ENCODE peak calls at places on chromosome 2, in nine cellular contexts. B is T1000; S is ELF-1; I is COR-L47; R is NCI-H226; L is stimulated activated CD8-positive, alpha-beta memory T cell treated with anti-CD3 and anti-CD28 coated beads, Interleukin-15, amount 100 ng/mL, for 4 hours; N is NCI-H1092 treated with DMSO at 0.1 percent for 48 hours; A is H7; H is activated CD8-positive, alpha-beta memory T cell treated with anti-CD3 and anti-CD28 coated beads, Interleukin-2, amount 50 U/mL, for 48 hours. F is an unnamed sample.

GRCh38 chr2:219001100-219001576 is 7.9 kb upstream of the CRYBA2 start:
- DNase-seq in A (no peak), N (no peak), B (no peak), H (no peak), S (no peak), I (no peak), R (no peak), L (no peak), F (no peak)

GRCh38 chr2:46656640-46657039 is 177.3 kb downstream of the TMEM247 start:
- DNase-seq in I (no peak), R (no peak), A (no peak), H (no peak), L (no peak), N (no peak), B (no peak), S (no peak), F (no peak)

GRCh38 chr2:29236074-29236473 is 120.9 kb downstream of the CLIP4 start:
- DNase-seq in L (no peak), A (no peak), B (no peak), H (no peak), S (no peak), N (no peak), R (no peak), I (no peak), F (peak)

GRCh38 chr2:62672601-62673000 is 32.9 kb upstream of the EHBP1 start:
- DNase-seq in N (no peak), H (no peak), I (no peak), S (peak), A (peak), L (no peak), B (no peak), R (peak), F (no peak)

GRCh38 chr2:109436635-109437225 is 177.0 kb downstream of the SEPTIN10 start:
- DNase-seq in H (no peak), S (no peak), A (peak), L (no peak), N (peak), R (no peak), I (peak), B (no peak), F (no peak)

GRCh38 chr2:234919711-234920110 is 32.1 kb upstream of the SH3BP4 start:
- DNase-seq in S (no peak), L (no peak), I (no peak), R (no peak), N (no peak), B (peak), A (no peak), H (no peak), F (no peak)

GRCh38 chr2:8922431-8922830 is 81.1 kb downstream of the MBOAT2 start:
- DNase-seq in R (no peak), B (no peak), H (no peak), I (no peak), S (no peak), L (no peak), A (no peak), N (no peak), F (no peak)

GRCh38 chr2:10475811-10476660 is 27.9 kb upstream of the ODC1 start:
- DNase-seq in H (no peak), R (no peak), S (no peak), N (no peak), I (no peak), B (no peak), A (no peak), L (no peak), F (no peak)

GRCh38 chr2:189836644-189837043 is 52.4 kb downstream of the PMS1 start:
- DNase-seq in A (no peak), N (no peak), B (no peak), L (no peak), H (no peak), I (no peak), R (no peak), S (no peak), F (no peak)

GRCh38 chr2:39999864-40000263 is 220.8 kb upstream of the THUMPD2 start:
- DNase-seq in R (no peak), L (no peak), I (no peak), S (no peak), B (no peak), H (no peak), N (no peak), A (no peak), F (no peak)

GRCh38 chr2:12935726-12936125 is 219.0 kb downstream of the TRIB2 start:
- DNase-seq in A (no peak), B (no peak), H (no peak), I (no peak), L (no peak), S (no peak), R (no peak), N (no peak), F (no peak)

GRCh38 chr2:223944704-223945531 is at the start of gene WDFY1:
- DNase-seq in I (peak), N (peak), L (peak), B (peak), R (peak), H (peak), A (peak), S (peak), F (peak)

GRCh38 chr2:168559187-168559586 is 103.1 kb downstream of the CERS6 start:
- DNase-seq in H (no peak), R (no peak), L (no peak), I (no peak), N (no peak), S (no peak), A (no peak), B (no peak), F (peak)

GRCh38 chr2:32119161-32119560 is 46.5 kb upstream of the SLC30A6 start:
- DNase-seq in H (no peak), N (no peak), R (no peak), I (no peak), B (no peak), L (no peak), S (no peak), A (no peak), F (no peak)

GRCh38 chr2:70094978-70095832 is 7.9 kb downstream of the PCBP1 start:
- DNase-seq in S (no peak), H (peak), B (no peak), I (no peak), R (no peak), L (no peak), N (no peak), A (no peak), F (no peak)

GRCh38 chr2:120862254-120863172 is 126.8 kb downstream of the GLI2 start:
- DNase-seq in L (no peak), I (no peak), S (no peak), N (no peak), A (no peak), B (no peak), R (no peak), H (no peak), F (no peak)

GRCh38 chr2:240589850-240590525 is 3.5 kb downstream of the CAPN10 start:
- DNase-seq in B (no peak), R (no peak), L (no peak), H (no peak), A (no peak), S (no peak), I (no peak), N (no peak), F (no peak)

GRCh38 chr2:216713691-216714411 is 18.5 kb upstream of the IGFBP5 start:
- DNase-seq in L (no peak), S (no peak), R (peak), B (no peak), H (no peak), A (no peak), I (no peak), N (no peak), F (no peak)

GRCh38 chr2:126914811-126915500 is 16.3 kb downstream of the TEX51 start:
- DNase-seq in A (no peak), S (no peak), N (no peak), B (no peak), L (no peak), I (no peak), H (no peak), R (no peak), F (no peak)

GRCh38 chr2:220835563-220835962 is 736.5 kb downstream of the EPHA4 start:
- DNase-seq in H (no peak), L (no peak), A (no peak), I (no peak), R (no peak), B (no peak), N (no peak), S (no peak), F (no peak)

GRCh38 chr2:48007699-48008268 is 101.5 kb upstream of the FBXO11 start:
- DNase-seq in H (no peak), S (no peak), N (no peak), L (no peak), B (no peak), R (no peak), A (no peak), I (no peak), F (no peak)

GRCh38 chr2:2791606-2792005 is 460.5 kb upstream of the MYT1L start:
- DNase-seq in L (no peak), N (no peak), A (no peak), I (no peak), B (no peak), R (no peak), H (no peak), S (no peak), F (no peak)

GRCh38 chr2:173062806-173063205 is 12.8 kb upstream of the MAP3K20 start:
- DNase-seq in A (no peak), S (no peak), R (no peak), I (no peak), N (no peak), H (no peak), B (no peak), L (no peak), F (no peak)

GRCh38 chr2:186570587-186570986 is 19.3 kb upstream of the ITGAV start:
- DNase-seq in H (no peak), B (peak), L (no peak), N (no peak), A (no peak), I (no peak), R (peak), S (peak), F (no peak)

GRCh38 chr2:231049286-231050017 is 7.2 kb upstream of the PSMD1 start:
- DNase-seq in N (no peak), A (no peak), I (no peak), S (no peak), R (no peak), B (no peak), L (no peak), H (no peak), F (no peak)

GRCh38 chr2:181784556-181784955 is 104.2 kb upstream of the NEUROD1 start:
- DNase-seq in I (peak), S (no peak), R (peak), B (no peak), H (no peak), N (no peak), L (no peak), A (no peak), F (no peak)

GRCh38 chr2:160566717-160567116 is 73.1 kb upstream of the RBMS1 start:
- DNase-seq in N (no peak), R (peak), S (no peak), A (no peak), L (no peak), H (no peak), I (no peak), B (no peak), F (no peak)

GRCh38 chr2:75709297-75709696 is 1.4 kb downstream of the GCFC2 start:
- DNase-seq in S (no peak), N (no peak), A (no peak), B (no peak), L (no peak), R (no peak), H (no peak), I (no peak), F (no peak)

GRCh38 chr2:4134881-4135565 is 431.6 kb downstream of the DCDC2C start:
- DNase-seq in L (no peak), R (no peak), H (no peak), A (no peak), I (no peak), S (no peak), N (no peak), B (no peak), F (no peak)

GRCh38 chr2:240149943-240150784 is 9.7 kb upstream of the OTOS start:
- DNase-seq in A (peak), S (peak), N (no peak), R (peak), H (peak), I (peak), L (no peak), B (no peak), F (no peak)

GRCh38 chr2:241157841-241158545 is 7.7 kb downstream of the PPP1R7 start:
- DNase-seq in S (no peak), N (no peak), H (no peak), I (no peak), A (no peak), R (no peak), B (peak), L (no peak), F (no peak)

GRCh38 chr2:939936-940620 is 10.6 kb upstream of the SNTG2 start:
- DNase-seq in I (no peak), H (no peak), L (no peak), A (no peak), B (no peak), N (no peak), R (no peak), S (no peak), F (no peak)

GRCh38 chr2:232981356-232981755 is 31.7 kb downstream of the NGEF start:
- DNase-seq in A (no peak), I (no peak), N (no peak), S (peak), L (no peak), B (no peak), R (no peak), H (peak), F (no peak)

GRCh38 chr2:35292269-35292668 is 1063.3 kb upstream of the CRIM1 start:
- DNase-seq in S (no peak), R (no peak), N (no peak), I (no peak), A (no peak), B (no peak), H (no peak), L (no peak), F (no peak)